ENCODE peak calls at places on chromosomes 6 and 20, in four cellular contexts. I is activated gamma-delta T cell, U is NCI-H1417, R is fibroblast of lung. A is an unnamed sample.

GRCh38 chr6:46042355-46042999 is 26.8 kb upstream of the CLIC5 start:
- DNase-seq in I (no peak), U (peak), R (peak), A (peak)

GRCh38 chr6:83071023-83071422 is 3.6 kb downstream of the DOP1A start:
- DNase-seq in I (no peak), U (no peak), R (no peak), A (no peak)

GRCh38 chr6:108544586-108544985 is 16.1 kb upstream of the FOXO3 start:
- DNase-seq in I (no peak), U (no peak), R (peak), A (no peak)

GRCh38 chr6:53727748-53728147 is 62.2 kb upstream of the KLHL31 start:
- DNase-seq in I (no peak), U (no peak), R (no peak), A (no peak)

GRCh38 chr20:3804254-3804751 is 8.2 kb downstream of the CDC25B start:
- DNase-seq in I (no peak), U (no peak), R (peak), A (no peak)

GRCh38 chr20:58005581-58006345 is 222.7 kb downstream of the ANKRD60 start:
- DNase-seq in I (no peak), U (peak), R (no peak), A (no peak)

GRCh38 chr6:100101656-100102055 is 107.6 kb upstream of the MCHR2 start:
- DNase-seq in I (no peak), U (no peak), R (no peak), A (no peak)

GRCh38 chr6:14638562-14638931 is 521.0 kb downstream of the CD83 start:
- DNase-seq in I (no peak), U (no peak), R (no peak), A (no peak)

GRCh38 chr20:42276718-42277117 is 658.5 kb upstream of the CHD6 start:
- DNase-seq in I (no peak), U (no peak), R (no peak), A (no peak)

GRCh38 chr6:149317656-149318571 is at the start of gene TAB2:
- DNase-seq in I (peak), U (peak), R (no peak), A (peak)

GRCh38 chr20:61901421-61902212 is 164.1 kb downstream of the TAF4 start:
- DNase-seq in I (no peak), U (peak), R (no peak), A (no peak)

GRCh38 chr6:87183687-87184086 is 28.3 kb downstream of the ZNF292 start:
- DNase-seq in I (no peak), U (no peak), R (peak), A (no peak)

GRCh38 chr6:84403545-84403944 is 176.1 kb upstream of the CEP162 start:
- DNase-seq in I (no peak), U (no peak), R (no peak), A (no peak)

GRCh38 chr20:53813728-53814459 is 220.3 kb upstream of the ZNF217 start:
- DNase-seq in I (no peak), U (no peak), R (no peak), A (no peak)

GRCh38 chr6:105881608-105882007 is 204.5 kb upstream of the PRDM1 start:
- DNase-seq in I (no peak), U (no peak), R (no peak), A (no peak)

GRCh38 chr6:30821862-30822784 is 62.2 kb upstream of the DDR1 start:
- DNase-seq in I (no peak), U (peak), R (peak), A (no peak)

A was measured in adrenal gland.